ENCODE peak calls at places on chromosomes 16 and 17, in nine cellular contexts. One of them, this sample, is unnamed.

GRCh38 chr17:80475949-80476876 is at the start of gene NPTX1:
- DNase-seq in ovary: no peak
- DNase-seq in esophagus squamous epithelium: no peak
- DNase-seq in adrenal gland: no peak
- DNase-seq in IMR-90: no peak
- DNase-seq in prostate gland: no peak
- DNase-seq in uterus: no peak
- DNase-seq in transverse colon: no peak
- DNase-seq in stomach: no peak
- DNase-seq in this sample: no peak

GRCh38 chr17:61478026-61478789 is 26.0 kb downstream of the TBX4 start:
- DNase-seq in uterus: no peak
- DNase-seq in adrenal gland: no peak
- DNase-seq in esophagus squamous epithelium: no peak
- DNase-seq in transverse colon: no peak
- DNase-seq in stomach: no peak
- DNase-seq in ovary: peak
- DNase-seq in prostate gland: no peak
- DNase-seq in IMR-90: peak
- DNase-seq in this sample: peak

GRCh38 chr17:74801896-74802295 is 25.8 kb upstream of the NAT9 start:
- DNase-seq in prostate gland: no peak
- DNase-seq in adrenal gland: no peak
- DNase-seq in esophagus squamous epithelium: no peak
- DNase-seq in transverse colon: no peak
- DNase-seq in IMR-90: no peak
- DNase-seq in ovary: no peak
- DNase-seq in stomach: no peak
- DNase-seq in uterus: no peak
- DNase-seq in this sample: no peak

GRCh38 chr17:29622337-29623282 is at the start of gene CORO6:
- DNase-seq in uterus: peak
- DNase-seq in adrenal gland: peak
- DNase-seq in ovary: peak
- DNase-seq in esophagus squamous epithelium: no peak
- DNase-seq in stomach: peak
- DNase-seq in transverse colon: peak
- DNase-seq in IMR-90: peak
- DNase-seq in prostate gland: no peak
- DNase-seq in this sample: peak

GRCh38 chr17:66348605-66349165 is 46.3 kb downstream of the PRKCA start:
- DNase-seq in stomach: peak
- DNase-seq in transverse colon: peak
- DNase-seq in uterus: peak
- DNase-seq in IMR-90: peak
- DNase-seq in adrenal gland: peak
- DNase-seq in prostate gland: peak
- DNase-seq in esophagus squamous epithelium: no peak
- DNase-seq in ovary: no peak
- DNase-seq in this sample: peak

GRCh38 chr16:89491238-89491869 is 993 bp upstream of the ANKRD11 start:
- DNase-seq in IMR-90: no peak
- DNase-seq in esophagus squamous epithelium: no peak
- DNase-seq in uterus: no peak
- DNase-seq in stomach: no peak
- DNase-seq in transverse colon: no peak
- DNase-seq in prostate gland: no peak
- DNase-seq in ovary: no peak
- DNase-seq in adrenal gland: no peak
- DNase-seq in this sample: no peak

GRCh38 chr17:1398900-1399299 is 1.1 kb downstream of the YWHAE start:
- DNase-seq in uterus: no peak
- DNase-seq in prostate gland: peak
- DNase-seq in adrenal gland: no peak
- DNase-seq in stomach: no peak
- DNase-seq in transverse colon: peak
- DNase-seq in IMR-90: peak
- DNase-seq in esophagus squamous epithelium: no peak
- DNase-seq in ovary: no peak
- DNase-seq in this sample: no peak

GRCh38 chr16:23288726-23289512 is 13.2 kb upstream of the SCNN1B start:
- DNase-seq in prostate gland: no peak
- DNase-seq in stomach: no peak
- DNase-seq in uterus: no peak
- DNase-seq in adrenal gland: no peak
- DNase-seq in transverse colon: no peak
- DNase-seq in ovary: no peak
- DNase-seq in esophagus squamous epithelium: no peak
- DNase-seq in IMR-90: no peak
- DNase-seq in this sample: no peak

GRCh38 chr17:45096141-45096540 is 35.0 kb downstream of the NMT1 start:
- DNase-seq in prostate gland: no peak
- DNase-seq in stomach: no peak
- DNase-seq in esophagus squamous epithelium: no peak
- DNase-seq in transverse colon: no peak
- DNase-seq in ovary: no peak
- DNase-seq in uterus: no peak
- DNase-seq in IMR-90: peak
- DNase-seq in adrenal gland: no peak
- DNase-seq in this sample: no peak

GRCh38 chr16:24800586-24800985 is 45.2 kb upstream of the SLC5A11 start:
- DNase-seq in ovary: no peak
- DNase-seq in transverse colon: no peak
- DNase-seq in prostate gland: no peak
- DNase-seq in IMR-90: peak
- DNase-seq in stomach: no peak
- DNase-seq in uterus: no peak
- DNase-seq in adrenal gland: no peak
- DNase-seq in esophagus squamous epithelium: no peak
- DNase-seq in this sample: no peak

GRCh38 chr16:88014201-88014781 is 63.1 kb downstream of the BANP start:
- DNase-seq in stomach: peak
- DNase-seq in ovary: no peak
- DNase-seq in prostate gland: no peak
- DNase-seq in transverse colon: no peak
- DNase-seq in esophagus squamous epithelium: no peak
- DNase-seq in IMR-90: peak
- DNase-seq in uterus: no peak
- DNase-seq in adrenal gland: peak
- DNase-seq in this sample: no peak

GRCh38 chr17:9360610-9361571 is 214.7 kb downstream of the STX8 start:
- DNase-seq in stomach: no peak
- DNase-seq in prostate gland: no peak
- DNase-seq in adrenal gland: peak
- DNase-seq in esophagus squamous epithelium: no peak
- DNase-seq in transverse colon: peak
- DNase-seq in IMR-90: peak
- DNase-seq in ovary: peak
- DNase-seq in uterus: peak
- DNase-seq in this sample: no peak

GRCh38 chr17:40458001-40458791 is 14.9 kb downstream of the IGFBP4 start:
- DNase-seq in esophagus squamous epithelium: no peak
- DNase-seq in prostate gland: no peak
- DNase-seq in stomach: peak
- DNase-seq in IMR-90: peak
- DNase-seq in ovary: peak
- DNase-seq in adrenal gland: no peak
- DNase-seq in transverse colon: no peak
- DNase-seq in uterus: peak
- DNase-seq in this sample: no peak

GRCh38 chr17:48470388-48471034 is 40.5 kb upstream of the SKAP1 start:
- DNase-seq in uterus: no peak
- DNase-seq in IMR-90: peak
- DNase-seq in prostate gland: no peak
- DNase-seq in transverse colon: no peak
- DNase-seq in stomach: no peak
- DNase-seq in esophagus squamous epithelium: no peak
- DNase-seq in ovary: no peak
- DNase-seq in adrenal gland: no peak
- DNase-seq in this sample: no peak

GRCh38 chr16:70380919-70381603 is 34.4 kb downstream of the DDX19A start:
- DNase-seq in prostate gland: peak
- DNase-seq in IMR-90: peak
- DNase-seq in adrenal gland: peak
- DNase-seq in stomach: peak
- DNase-seq in esophagus squamous epithelium: peak
- DNase-seq in ovary: peak
- DNase-seq in uterus: peak
- DNase-seq in transverse colon: peak
- DNase-seq in this sample: peak
- TF ChIP-seq POLR2A in prostate gland: peak
- TF ChIP-seq POLR2A in IMR-90: peak
- TF ChIP-seq POLR2A in adrenal gland: peak
- TF ChIP-seq POLR2A in stomach: no peak
- TF ChIP-seq POLR2A in esophagus squamous epithelium: peak
- TF ChIP-seq POLR2A in ovary: peak
- TF ChIP-seq POLR2A in uterus: peak
- TF ChIP-seq POLR2A in transverse colon: peak
- TF ChIP-seq POLR2A in this sample: peak

GRCh38 chr17:82713015-82713723 is 3.3 kb upstream of the FN3KRP start:
- DNase-seq in adrenal gland: no peak
- DNase-seq in uterus: no peak
- DNase-seq in esophagus squamous epithelium: no peak
- DNase-seq in transverse colon: no peak
- DNase-seq in ovary: no peak
- DNase-seq in prostate gland: no peak
- DNase-seq in IMR-90: no peak
- DNase-seq in stomach: no peak
- DNase-seq in this sample: no peak

GRCh38 chr17:82720204-82720603 is 3.7 kb downstream of the FN3KRP start:
- DNase-seq in ovary: no peak
- DNase-seq in prostate gland: no peak
- DNase-seq in adrenal gland: no peak
- DNase-seq in transverse colon: no peak
- DNase-seq in uterus: no peak
- DNase-seq in esophagus squamous epithelium: no peak
- DNase-seq in stomach: no peak
- DNase-seq in IMR-90: no peak
- DNase-seq in this sample: no peak

GRCh38 chr17:82718986-82719685 is 2.6 kb downstream of the FN3KRP start:
- DNase-seq in stomach: no peak
- DNase-seq in esophagus squamous epithelium: no peak
- DNase-seq in ovary: no peak
- DNase-seq in transverse colon: no peak
- DNase-seq in prostate gland: no peak
- DNase-seq in IMR-90: no peak
- DNase-seq in uterus: no peak
- DNase-seq in adrenal gland: no peak
- DNase-seq in this sample: peak

GRCh38 chr17:82722341-82723013 is 6.0 kb downstream of the FN3KRP start:
- DNase-seq in transverse colon: no peak
- DNase-seq in prostate gland: no peak
- DNase-seq in IMR-90: no peak
- DNase-seq in adrenal gland: no peak
- DNase-seq in stomach: no peak
- DNase-seq in ovary: no peak
- DNase-seq in esophagus squamous epithelium: no peak
- DNase-seq in uterus: no peak
- DNase-seq in this sample: no peak

GRCh38 chr17:82716383-82717181 is at the start of gene FN3KRP:
- DNase-seq in esophagus squamous epithelium: peak
- DNase-seq in stomach: peak
- DNase-seq in IMR-90: peak
- DNase-seq in prostate gland: peak
- DNase-seq in adrenal gland: peak
- DNase-seq in transverse colon: peak
- DNase-seq in uterus: peak
- DNase-seq in ovary: peak
- DNase-seq in this sample: peak
- H3K27ac ChIP-seq in esophagus squamous epithelium: peak
- H3K27ac ChIP-seq in stomach: peak
- H3K27ac ChIP-seq in IMR-90: peak
- H3K27ac ChIP-seq in prostate gland: peak
- H3K27ac ChIP-seq in adrenal gland: peak
- H3K27ac ChIP-seq in transverse colon: peak
- H3K27ac ChIP-seq in uterus: peak
- H3K27ac ChIP-seq in ovary: peak
- H3K27ac ChIP-seq in this sample: peak

DNA sequence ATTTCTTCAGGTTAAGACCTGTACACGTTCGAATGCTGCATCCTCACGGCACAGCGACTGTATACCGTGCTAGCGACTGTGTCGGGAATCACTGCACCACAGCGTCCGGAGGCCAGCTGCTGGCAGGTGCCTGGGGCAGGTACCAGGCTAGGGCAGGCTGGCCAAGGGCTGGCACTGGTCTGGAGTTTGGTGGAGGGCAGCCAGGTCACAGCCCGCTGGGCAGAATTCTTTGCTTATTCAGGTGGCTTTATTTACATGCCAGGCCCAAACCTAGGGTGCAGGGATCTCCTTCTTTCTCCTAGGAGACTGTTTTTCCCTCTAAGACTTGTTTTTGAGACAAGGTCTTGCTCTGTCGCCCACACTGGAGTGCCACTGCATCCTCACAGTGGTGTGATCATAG is 37.9 kb downstream of the COTL1 start:
- DNase-seq in ovary: no peak
- DNase-seq in prostate gland: no peak
- DNase-seq in esophagus squamous epithelium: no peak
- DNase-seq in stomach: peak
- DNase-seq in IMR-90: no peak
- DNase-seq in uterus: no peak
- DNase-seq in transverse colon: no peak
- DNase-seq in adrenal gland: no peak
- DNase-seq in this sample: no peak
- TF ChIP-seq POLR2A in ovary: no peak
- TF ChIP-seq POLR2A in prostate gland: no peak
- TF ChIP-seq POLR2A in esophagus squamous epithelium: no peak
- TF ChIP-seq POLR2A in stomach: no peak
- TF ChIP-seq POLR2A in IMR-90: no peak
- TF ChIP-seq POLR2A in uterus: no peak
- TF ChIP-seq POLR2A in transverse colon: no peak
- TF ChIP-seq POLR2A in adrenal gland: no peak
- TF ChIP-seq POLR2A in this sample: no peak

DNA sequence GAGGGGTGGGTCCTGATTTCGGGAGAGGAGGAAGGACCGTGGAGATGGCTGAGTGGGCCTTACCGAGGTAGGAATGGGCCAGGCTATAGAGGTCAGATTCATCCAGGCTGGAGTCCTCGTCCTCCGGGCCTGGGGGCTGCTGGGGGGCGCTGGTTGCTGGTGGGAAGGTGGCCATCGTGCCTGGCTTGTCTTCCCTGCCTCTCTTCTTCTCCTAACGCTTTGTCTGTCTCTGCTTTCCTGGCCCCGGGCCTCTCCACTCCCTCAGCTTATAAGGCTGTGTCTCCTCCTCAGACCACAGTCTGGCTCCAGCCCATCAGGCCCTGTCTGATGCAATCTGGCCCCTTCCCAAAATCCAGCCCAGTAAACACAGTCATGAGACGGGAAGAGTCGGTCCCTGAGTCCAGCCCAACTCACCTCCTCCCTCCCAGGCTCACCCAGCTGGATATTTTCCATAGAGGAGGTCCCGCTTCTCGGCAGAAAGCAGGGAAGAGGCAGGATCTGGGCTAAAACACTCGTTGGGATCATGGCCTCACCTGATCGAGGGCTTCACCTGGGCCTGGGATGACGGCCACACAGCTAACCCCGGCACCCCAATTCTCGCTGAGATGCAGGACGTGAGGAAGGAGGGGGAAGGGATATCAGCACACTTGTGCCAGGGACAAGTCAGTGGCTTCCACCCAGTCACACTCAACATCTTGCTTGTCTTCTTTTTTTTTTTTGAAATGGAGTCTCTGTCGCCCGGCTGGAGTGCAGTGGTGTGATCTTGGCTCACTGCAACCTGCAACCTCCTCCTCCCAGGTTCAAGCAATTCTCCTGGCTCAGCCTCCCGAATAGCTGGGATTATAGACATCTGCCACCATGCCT is at the start of gene NUPR1:
- DNase-seq in ovary: peak
- DNase-seq in stomach: peak
- DNase-seq in transverse colon: peak
- DNase-seq in esophagus squamous epithelium: peak
- DNase-seq in prostate gland: peak
- DNase-seq in uterus: peak
- DNase-seq in IMR-90: peak
- DNase-seq in adrenal gland: peak
- DNase-seq in this sample: peak
- H3K27ac ChIP-seq in ovary: peak
- H3K27ac ChIP-seq in stomach: peak
- H3K27ac ChIP-seq in transverse colon: peak
- H3K27ac ChIP-seq in esophagus squamous epithelium: peak
- H3K27ac ChIP-seq in prostate gland: peak
- H3K27ac ChIP-seq in uterus: peak
- H3K27ac ChIP-seq in IMR-90: peak
- H3K27ac ChIP-seq in adrenal gland: peak
- H3K27ac ChIP-seq in this sample: peak

This sample was measured in Peyer's patch.